ENCODE peak calls at places on chromosomes 4 and X, in four cellular contexts. R is naive thymus-derived CD4-positive, alpha-beta T cell; U is RWPE2; Q is PC-3. M is an unnamed sample. For H3K9me3, the result is how much of the 10 kb centered on the place peaks cover.

GRCh38 chr4:176927664-176928063 is 134.9 kb upstream of the VEGFC start:
- DNase-seq in Q (peak), U (no peak), R (no peak), M (no peak)

GRCh38 chr4:1300466-1301455 is 11.1 kb downstream of the MAEA start:
- DNase-seq in R (no peak), U (peak), Q (no peak), M (peak)

GRCh38 chrX:70592091-70592490 is 147.5 kb downstream of the DLG3 start:
- DNase-seq in U (no peak), Q (peak), R (no peak), M (no peak)

GRCh38 chr4:914531-914930 is 17.6 kb downstream of the GAK start:
- DNase-seq in R (no peak), Q (no peak), U (peak), M (no peak)

GRCh38 chr4:145613546-145614234 is 5.5 kb upstream of the MMAA start:
- DNase-seq in U (no peak), R (no peak), Q (no peak), M (no peak)

GRCh38 chr4:155271557-155271956 is 63.1 kb downstream of the NPY2R start:
- DNase-seq in U (no peak), Q (no peak), R (no peak), M (no peak)

GRCh38 chrX:91434351-91435168 is at the start of gene PABPC5:
- DNase-seq in R (no peak), U (no peak), Q (peak), M (peak)

GRCh38 chr4:72701987-72702819 is 133.2 kb upstream of the ADAMTS3 start:
- DNase-seq in U (no peak), R (no peak), Q (peak), M (no peak)

GRCh38 chrX:69568828-69569227 is 47.1 kb upstream of the EDA start:
- DNase-seq in Q (no peak), R (no peak), U (no peak), M (no peak)

GRCh38 chr4:13546374-13546854 is 2.1 kb upstream of the NKX3-2 start:
- DNase-seq in Q (no peak), R (no peak), U (no peak), M (no peak)

GRCh38 chr4:182179105-182179504 is 64.1 kb upstream of the TENM3 start:
- DNase-seq in R (no peak), Q (no peak), U (no peak), M (no peak)

GRCh38 chr4:44448548-44449443 is at the start of gene KCTD8:
- DNase-seq in U (peak), Q (peak), R (peak), M (peak)

GRCh38 chr4:1376841-1377605 is 29.2 kb downstream of the NKX1-1 start:
- DNase-seq in U (peak), R (no peak), Q (no peak), M (peak)

GRCh38 chrX:40199704-40200103 is 101.9 kb upstream of the BCOR start:
- DNase-seq in U (no peak), Q (peak), R (no peak), M (no peak)

GRCh38 chr4:53010320-53010719 is 148.2 kb downstream of the RASL11B start:
- DNase-seq in U (no peak), R (no peak), Q (no peak), M (no peak)

GRCh38 chrX:43753637-43754036 is 97.5 kb downstream of the MAOA start:
- DNase-seq in U (no peak), R (no peak), Q (no peak), M (no peak)

GRCh38 chr4:107897823-107898222 is 33.5 kb upstream of the CYP2U1 start:
- DNase-seq in Q (no peak), R (no peak), U (no peak), M (no peak)

GRCh38 chr4:161546902-161547301 is 616.9 kb downstream of the FSTL5 start:
- DNase-seq in Q (no peak), R (no peak), U (no peak), M (no peak)

GRCh38 chr4:38387348-38387747 is 276.7 kb upstream of the KLF3 start:
- DNase-seq in R (no peak), U (no peak), Q (no peak), M (peak)

GRCh38 chrX:80223922-80224579 is 196.2 kb upstream of the TENT5D start:
- DNase-seq in R (no peak), U (no peak), Q (peak), M (no peak)

GRCh38 chr4:91502365-91502764 is 801.4 kb upstream of the GRID2 start:
- DNase-seq in Q (peak), R (no peak), U (no peak), M (no peak)

GRCh38 chr4:88008133-88008621 is 742 bp downstream of the PKD2 start:
- DNase-seq in Q (peak), U (no peak), R (no peak), M (peak)

GRCh38 chrX:22186165-22186564 is 86.5 kb upstream of the CBLL2 start:
- DNase-seq in U (no peak), R (no peak), Q (no peak), M (no peak)

GRCh38 chr4:605702-606425 is 19.5 kb upstream of the PDE6B start:
- DNase-seq in Q (no peak), U (no peak), R (no peak), M (no peak)

GRCh38 chr4:78552398-78553396 is 1.1 kb downstream of the ANXA3 start:
- DNase-seq in R (no peak), U (peak), Q (peak), M (no peak)

GRCh38 chr4:94913316-94913715 is 155.6 kb downstream of the BMPR1B start:
- DNase-seq in R (no peak), U (no peak), Q (no peak), M (no peak)

GRCh38 chr4:176726803-176727202 is 65.9 kb downstream of the VEGFC start:
- DNase-seq in U (no peak), R (no peak), Q (no peak), M (no peak)

GRCh38 chr4:68359508-68359907 is 9.6 kb upstream of the YTHDC1 start:
- DNase-seq in Q (no peak), U (no peak), R (no peak), M (no peak)

GRCh38 chr4:38856046-38856445 is 571 bp downstream of the TLR6 start:
- DNase-seq in U (no peak), Q (no peak), R (no peak), M (no peak)

GRCh38 chr4:169439244-169439643 is 168.5 kb upstream of the SH3RF1 start:
- DNase-seq in R (no peak), U (no peak), Q (no peak), M (no peak)

GRCh38 chrX:130896816-130897508 is 6.0 kb downstream of the ENOX2 start:
- DNase-seq in R (no peak), U (no peak), Q (no peak), M (no peak)

GRCh38 chrX:130893356-130894085 is 9.5 kb downstream of the ENOX2 start:
- DNase-seq in Q (no peak), R (no peak), U (no peak), M (no peak)

GRCh38 chrX:130895299-130895698 is 7.7 kb downstream of the ENOX2 start:
- DNase-seq in Q (no peak), U (no peak), R (no peak), M (no peak)

GRCh38 chrX:130896026-130896425 is 7.0 kb downstream of the ENOX2 start:
- DNase-seq in Q (no peak), R (no peak), U (no peak), M (no peak)
- H3K27ac ChIP-seq in Q (no peak), R (no peak), U (no peak), M (no peak)

GRCh38 chr4:33187035-33187434 is 2466.9 kb downstream of the PCDH7 start:
- DNase-seq in Q (no peak), R (no peak), U (no peak), M (no peak)

GRCh38 chr4:33189169-33189568 is 2469.0 kb downstream of the PCDH7 start:
- DNase-seq in Q (no peak), R (no peak), U (no peak), M (no peak)

GRCh38 chr4:33188733-33189132 is 2468.6 kb downstream of the PCDH7 start:
- DNase-seq in Q (no peak), R (no peak), U (no peak), M (no peak)

DNA sequence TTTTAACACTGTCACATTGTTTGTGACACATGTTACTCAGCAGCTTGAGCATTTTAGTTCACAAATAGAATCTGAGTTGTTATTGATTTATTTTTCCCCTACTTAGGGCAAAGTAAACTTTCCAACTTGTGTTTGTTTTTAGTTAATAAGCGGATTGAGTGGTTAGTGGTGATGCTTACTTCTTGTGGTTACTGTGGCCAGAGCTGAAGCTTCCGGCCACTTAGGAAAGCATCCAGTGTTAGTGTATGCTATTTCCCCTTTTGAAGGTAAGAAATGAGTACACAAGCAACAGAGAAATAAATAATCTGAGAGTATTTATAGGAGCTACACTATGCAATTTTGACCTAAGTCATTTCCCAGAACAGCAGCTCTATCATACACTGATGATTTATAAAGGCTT is 2464.5 kb downstream of the PCDH7 start:
- DNase-seq in R (no peak), U (no peak), Q (peak), M (no peak)
- H3K9me3 ChIP-seq in R (under half), U (under half), Q (under half), M (under half)

DNA sequence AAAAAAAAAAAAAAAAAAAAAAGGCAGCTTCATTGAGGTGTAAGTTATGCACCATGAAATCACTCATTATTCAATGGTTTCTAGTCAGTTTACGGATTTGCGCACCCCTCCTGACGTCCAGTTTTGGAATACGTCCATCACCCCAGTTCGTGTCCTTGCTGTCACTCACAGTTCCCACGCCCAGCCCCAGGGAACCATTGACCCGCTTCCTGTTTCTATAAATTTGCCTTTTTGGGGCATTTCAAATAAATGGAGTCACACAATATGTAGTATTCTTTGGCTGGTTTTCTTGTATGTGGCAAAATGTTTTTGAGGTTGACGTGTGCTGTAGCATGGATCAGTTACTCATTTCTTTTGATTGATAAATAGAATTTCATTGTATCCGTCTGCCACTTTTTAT is 18.5 kb upstream of the SORCS2 start:
- DNase-seq in Q (no peak), R (no peak), U (peak), M (no peak)
- H3K27ac ChIP-seq in Q (no peak), R (no peak), U (no peak), M (no peak)

GRCh38 chr4:20159516-20159915 is 92.2 kb upstream of the SLIT2 start:
- DNase-seq in R (no peak), Q (no peak), U (no peak), M (no peak)
- H3K9me3 ChIP-seq in R (under half), Q (under half), U (under half), M (under half)

DNA sequence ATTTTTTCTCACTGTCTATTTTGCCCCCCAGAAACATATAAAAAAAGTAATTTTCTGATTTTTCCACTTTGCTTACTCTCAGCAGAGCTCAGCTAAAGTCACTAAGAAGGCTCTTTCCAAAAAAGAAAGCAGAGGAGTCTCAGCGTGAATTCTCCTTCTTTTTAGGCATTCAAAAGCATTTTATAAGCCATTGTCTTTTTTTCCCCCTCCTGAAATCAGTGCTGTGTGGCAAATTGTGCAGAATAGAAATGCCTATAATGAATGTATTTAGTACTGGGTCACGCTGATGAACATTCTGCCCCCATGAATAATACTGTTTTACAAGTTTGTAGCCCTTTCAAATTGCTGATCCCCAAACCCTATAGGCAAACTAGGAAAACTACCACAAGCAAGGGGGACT is 1.6 kb upstream of the PCDH18 start:
- DNase-seq in Q (no peak), U (no peak), R (no peak), M (no peak)
- H3K27ac ChIP-seq in Q (no peak), U (no peak), R (no peak), M (no peak)

DNA sequence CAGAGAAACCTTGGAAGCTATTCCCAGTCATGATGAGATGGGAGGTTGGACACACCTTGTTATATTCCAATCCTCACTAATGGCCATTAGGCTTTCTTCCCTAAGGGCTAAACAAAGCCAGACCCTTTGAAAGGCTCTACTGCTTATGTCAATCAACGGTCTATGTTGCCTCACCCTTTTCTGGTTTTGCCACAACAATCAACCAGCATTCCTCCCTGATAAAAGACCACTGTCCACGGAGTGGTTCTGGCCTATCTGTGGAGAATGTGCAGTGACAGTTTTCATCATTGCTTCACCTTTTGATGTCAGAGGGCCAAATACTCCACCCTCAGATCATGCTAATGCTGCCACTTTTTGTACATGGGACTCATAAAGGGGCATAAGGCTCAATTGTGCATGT is 913.4 kb downstream of the RPA4 start:
- DNase-seq in Q (no peak), R (no peak), U (no peak), M (no peak)
- H3K9me3 ChIP-seq in Q (under half), R (under half), U (under half), M (under half)

DNA sequence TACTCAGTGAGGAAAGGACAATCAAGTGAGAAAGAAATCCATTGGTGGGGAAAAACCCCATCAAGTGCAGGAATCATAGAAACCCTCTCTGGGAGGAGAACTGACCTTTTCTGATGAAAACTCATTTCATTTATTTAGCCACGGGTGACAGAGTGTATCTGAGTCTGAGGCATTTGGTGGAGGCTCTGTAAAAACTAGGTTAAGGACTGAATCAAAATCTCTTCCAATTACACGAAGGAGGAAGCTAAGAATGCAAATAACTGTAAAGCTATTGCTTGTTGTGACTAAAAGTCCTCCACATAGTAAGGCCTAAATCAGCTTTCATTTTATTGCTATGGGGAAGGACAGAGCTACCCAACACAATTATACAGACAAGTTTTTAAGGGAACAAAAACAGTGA is 240.6 kb upstream of the PGRMC2 start:
- DNase-seq in U (no peak), Q (no peak), R (no peak), M (no peak)
- H3K27ac ChIP-seq in U (peak), Q (no peak), R (no peak), M (peak)

M was measured in aorta.